ENCODE peak calls at places on chromosomes 11 and 22, in five cellular contexts. O is HepG2, L is SK-N-SH, W is GM12892, Q is K562. D is an unnamed sample.

GRCh38 chr22:43995798-43996169 is 28.3 kb upstream of the PARVB start:
- DNase-seq in O (no peak), L (no peak), W (no peak), Q (no peak), D (no peak)

GRCh38 chr11:72814831-72815618 is 814 bp downstream of the ATG16L2 start:
- DNase-seq in O (peak; percentile 54), L (no peak), W (no peak), Q (peak; percentile 71), D (no peak)

GRCh38 chr11:73759520-73760065 is 1.3 kb downstream of the RAB6A start:
- DNase-seq in O (no peak), L (peak; percentile 36), W (no peak), Q (no peak), D (peak; percentile 9)

GRCh38 chr11:12215192-12215591 is 104.8 kb downstream of the MICAL2 start:
- DNase-seq in O (no peak), L (no peak), W (no peak), Q (no peak), D (no peak)

GRCh38 chr11:124086447-124086846 is 28.8 kb upstream of the VWA5A start:
- DNase-seq in O (no peak), L (peak; percentile 58), W (no peak), Q (no peak), D (no peak)

GRCh38 chr11:85628771-85629341 is 463 bp downstream of the TMEM126B start:
- DNase-seq in O (peak; percentile 9), L (no peak), W (no peak), Q (no peak), D (no peak)

GRCh38 chr22:42074153-42074750 is at the start of gene PHETA2:
- DNase-seq in O (no peak), L (peak; percentile 65), W (peak; percentile 43), Q (no peak), D (no peak)

GRCh38 chr22:17672417-17672991 is 33.9 kb downstream of the BCL2L13 start:
- DNase-seq in O (no peak), L (peak; percentile 30), W (no peak), Q (no peak), D (no peak)

GRCh38 chr11:363948-364761 is 5.1 kb upstream of the B4GALNT4 start:
- DNase-seq in O (peak; percentile 62), L (peak; percentile 85), W (peak; percentile 71), Q (no peak), D (peak; percentile 60)

GRCh38 chr22:41343300-41343699 is 38.4 kb upstream of the TEF start:
- DNase-seq in O (no peak), L (no peak), W (no peak), Q (no peak), D (no peak)

GRCh38 chr11:112437096-112437495 is 176.4 kb upstream of the PLET1 start:
- DNase-seq in O (no peak), L (no peak), W (no peak), Q (no peak), D (no peak)

GRCh38 chr11:74671520-74672196 is 59.6 kb downstream of the CHRDL2 start:
- DNase-seq in O (no peak), L (no peak), W (no peak), Q (no peak), D (no peak)

GRCh38 chr22:24474221-24474620 is 20.9 kb upstream of the UPB1 start:
- DNase-seq in O (peak; percentile 64), L (no peak), W (no peak), Q (no peak), D (no peak)

GRCh38 chr11:32018672-32019071 is 72.2 kb upstream of the RCN1 start:
- DNase-seq in O (no peak), L (no peak), W (no peak), Q (no peak), D (no peak)

GRCh38 chr11:35007277-35007676 is 90.9 kb downstream of the PDHX start:
- DNase-seq in O (no peak), L (no peak), W (no peak), Q (no peak), D (no peak)

GRCh38 chr11:123103326-123103980 is 41.5 kb upstream of the HSPA8 start:
- DNase-seq in O (peak; percentile 18), L (peak; percentile 76), W (no peak), Q (peak; percentile 33), D (peak; percentile 30)

GRCh38 chr11:2800655-2801531 is 84.7 kb downstream of the CDKN1C start:
- DNase-seq in O (no peak), L (no peak), W (no peak), Q (no peak), D (no peak)

GRCh38 chr22:38235240-38235850 is 33.6 kb downstream of the MAFF start:
- DNase-seq in O (no peak), L (no peak), W (no peak), Q (no peak), D (no peak)
- TF ChIP-seq TAF1 in O (no peak), L (no peak), W (no peak), Q (no peak), D (no peak)

GRCh38 chr11:96303067-96303466 is 39.9 kb downstream of the MAML2 start:
- DNase-seq in O (no peak), L (no peak), W (no peak), Q (no peak), D (no peak)
- TF ChIP-seq TAF1 in O (no peak), L (no peak), W (no peak), Q (no peak), D (no peak)

GRCh38 chr22:29130490-29130889 is 57.7 kb downstream of the KREMEN1 start:
- DNase-seq in O (no peak), L (no peak), W (no peak), Q (no peak), D (no peak)

GRCh38 chr22:29124777-29125506 is 52.1 kb downstream of the KREMEN1 start:
- DNase-seq in O (no peak), L (no peak), W (no peak), Q (no peak), D (no peak)

GRCh38 chr22:29126670-29127069 is 53.8 kb downstream of the KREMEN1 start:
- DNase-seq in O (peak; percentile 49), L (no peak), W (no peak), Q (no peak), D (no peak)

GRCh38 chr22:29129644-29130201 is 56.9 kb downstream of the KREMEN1 start:
- DNase-seq in O (no peak), L (no peak), W (no peak), Q (no peak), D (no peak)

GRCh38 chr22:29128891-29129643 is 56.2 kb downstream of the KREMEN1 start:
- DNase-seq in O (no peak), L (no peak), W (no peak), Q (no peak), D (no peak)
- TF ChIP-seq TAF1 in O (no peak), L (no peak), W (no peak), Q (no peak), D (no peak)

DNA sequence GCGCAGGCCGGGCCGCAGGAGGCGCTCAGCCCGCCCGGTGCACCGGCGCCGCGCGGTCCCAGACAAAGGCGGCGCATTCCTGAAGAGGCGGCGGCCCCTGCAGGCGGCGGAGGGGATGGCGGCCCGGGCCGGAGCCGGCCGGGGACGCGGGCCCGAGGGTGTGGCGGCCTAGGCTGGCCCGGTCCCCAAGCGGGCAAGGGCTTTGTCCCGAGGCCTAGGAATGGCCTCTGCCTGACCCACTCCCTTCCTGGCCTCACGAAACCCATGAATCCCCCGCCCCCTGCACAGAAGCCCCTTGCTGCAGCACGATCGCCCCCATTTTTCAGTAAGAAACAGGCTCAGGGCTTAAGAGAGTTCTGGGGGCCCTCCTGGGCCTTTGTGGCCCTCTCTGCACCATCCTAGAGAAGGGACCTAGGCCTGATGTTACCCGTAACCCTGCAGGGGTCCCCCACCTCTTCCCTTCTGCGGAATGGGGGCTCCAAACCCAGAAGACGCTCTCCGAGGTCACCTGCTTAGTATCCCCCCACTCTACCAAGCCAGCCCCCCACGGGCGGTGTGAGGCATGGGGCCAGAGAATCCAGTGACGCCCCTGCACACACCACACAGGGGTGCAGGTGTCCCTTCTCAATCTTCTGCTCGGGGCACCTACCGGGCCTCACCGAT is 363 bp upstream of the RTN4R start:
- DNase-seq in O (peak; percentile 8), L (peak; percentile 90), W (peak; percentile 71), Q (peak; percentile 99), D (peak; percentile 82)
- TF ChIP-seq TAF1 in O (no peak), L (no peak), W (no peak), Q (no peak), D (no peak)

DNA sequence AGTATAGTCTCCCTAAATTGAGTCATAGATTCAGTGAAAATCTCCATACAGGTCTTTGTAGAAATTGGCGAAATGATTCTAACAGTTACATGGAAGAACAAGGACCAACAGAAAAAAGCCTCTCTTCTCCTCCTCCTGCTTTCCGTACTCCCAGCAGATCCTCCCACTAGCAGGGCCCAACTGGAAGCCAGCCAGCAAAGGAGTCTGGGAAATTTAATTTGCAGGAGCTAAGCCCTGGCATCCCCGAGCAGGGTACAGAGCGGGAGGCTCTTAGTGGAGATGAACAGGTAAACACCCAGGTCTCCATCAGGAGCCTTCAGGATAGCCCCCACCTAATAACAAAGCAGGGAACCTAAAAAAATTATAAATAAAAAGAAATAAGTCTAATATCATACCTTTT is 1473.8 kb downstream of the TBC1D22A start:
- DNase-seq in O (no peak), L (no peak), W (no peak), Q (no peak), D (no peak)
- TF ChIP-seq TAF1 in O (no peak), L (no peak), W (no peak), Q (no peak), D (no peak)

GRCh38 chr11:82756765-82757650 is 23.3 kb upstream of the FAM181B start:
- DNase-seq in O (no peak), L (no peak), W (no peak), Q (no peak), D (no peak)
- TF ChIP-seq TAF1 in O (no peak), L (no peak), W (no peak), Q (no peak), D (no peak)

GRCh38 chr22:21759133-21759532 is 23.5 kb upstream of the YPEL1 start:
- DNase-seq in O (no peak), L (no peak), W (no peak), Q (no peak), D (no peak)
- TF ChIP-seq TAF1 in O (no peak), L (no peak), W (no peak), Q (no peak), D (no peak)

DNA sequence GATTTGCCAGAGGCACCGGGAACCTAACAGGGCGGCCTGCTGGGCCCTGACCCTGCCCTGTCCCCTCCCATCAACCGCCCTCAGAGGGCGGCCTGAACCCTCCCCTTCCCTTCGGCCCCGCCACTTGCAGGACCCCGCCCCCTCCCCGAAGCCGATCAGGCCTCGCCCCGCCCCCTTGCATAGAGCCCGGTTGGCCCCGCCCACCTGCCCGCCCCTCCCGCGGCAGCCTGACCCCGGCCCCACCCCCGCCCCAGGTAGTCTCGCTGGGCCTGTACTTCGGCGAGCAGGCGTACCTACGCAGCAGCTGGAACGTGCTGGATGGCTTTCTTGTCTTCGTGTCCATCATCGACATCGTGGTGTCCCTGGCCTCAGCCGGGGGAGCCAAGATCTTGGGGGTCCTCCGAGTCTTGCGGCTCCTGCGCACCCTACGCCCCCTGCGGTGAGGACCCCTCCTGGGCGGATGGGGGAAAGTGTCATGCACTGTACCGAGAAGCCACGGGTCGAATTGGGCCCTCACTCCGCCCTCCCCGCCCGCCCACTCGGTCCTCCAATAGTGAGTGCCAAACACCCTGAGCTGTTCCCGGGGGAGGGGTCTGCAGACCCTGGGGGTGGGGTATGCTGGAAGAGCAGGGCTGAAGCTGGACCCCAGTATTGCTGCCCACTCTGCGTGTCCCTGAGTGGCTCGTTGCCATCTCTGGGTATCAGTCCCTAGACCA is 94.1 kb downstream of the CACNA1I start:
- DNase-seq in O (no peak), L (peak; percentile 49), W (no peak), Q (peak; percentile 97), D (no peak)
- TF ChIP-seq TAF1 in O (no peak), L (no peak), W (no peak), Q (no peak), D (no peak)

D was measured in GM12891.